ENCODE peak calls at places on chromosomes 7 and 10, in five cellular contexts. C is M059J, E is endothelial cell, S is endodermal cell, X is HFF-Myc. Z is an unnamed sample.

GRCh38 chr10:22605168-22605567 is 109.2 kb downstream of the PIP4K2A start:
- DNase-seq in C (peak; percentile 65), E (no peak), S (no peak), X (no peak), Z (no peak)

GRCh38 chr7:117777335-117778150 is 95.7 kb downstream of the CTTNBP2 start:
- DNase-seq in C (no peak), E (no peak), S (no peak), X (no peak), Z (no peak)

GRCh38 chr10:61257956-61258496 is 195.2 kb downstream of the TMEM26 start:
- DNase-seq in C (no peak), E (no peak), S (no peak), X (no peak), Z (no peak)

GRCh38 chr7:4091767-4092166 is 590.3 kb upstream of the FOXK1 start:
- DNase-seq in C (peak; percentile 3), E (no peak), S (no peak), X (no peak), Z (no peak)

GRCh38 chr7:137485818-137486217 is 142.3 kb upstream of the PTN start:
- DNase-seq in C (no peak), E (no peak), S (no peak), X (no peak), Z (no peak)

GRCh38 chr10:22308390-22308789 is 7.8 kb upstream of the COMMD3 start:
- DNase-seq in C (peak; percentile 8), E (no peak), S (no peak), X (no peak), Z (no peak)

GRCh38 chr7:140275069-140275961 is 98.5 kb upstream of the KDM7A start:
- DNase-seq in C (no peak), E (no peak), S (no peak), X (no peak), Z (no peak)

GRCh38 chr7:774161-775109 is 47.4 kb upstream of the PRKAR1B start:
- DNase-seq in C (no peak), E (peak; percentile 83), S (peak; percentile 92), X (no peak), Z (peak; percentile 67)

GRCh38 chr7:1040790-1041189 is 3.6 kb upstream of the GPR146 start:
- DNase-seq in C (no peak), E (no peak), S (no peak), X (peak; percentile 63), Z (no peak)

GRCh38 chr7:121037828-121038716 is 49.6 kb downstream of the CPED1 start:
- DNase-seq in C (no peak), E (no peak), S (no peak), X (no peak), Z (no peak)

GRCh38 chr7:29109356-29109755 is 37.0 kb downstream of the CPVL start:
- DNase-seq in C (no peak), E (no peak), S (no peak), X (no peak), Z (no peak)

GRCh38 chr10:129372168-129372567 is 94.9 kb upstream of the MGMT start:
- DNase-seq in C (no peak), E (no peak), S (no peak), X (no peak), Z (no peak)

GRCh38 chr7:116691664-116692063 is 19.7 kb downstream of the MET start:
- DNase-seq in C (peak; percentile 87), E (no peak), S (no peak), X (no peak), Z (no peak)

GRCh38 chr7:98472391-98473002 is 71.6 kb upstream of the BAIAP2L1 start:
- DNase-seq in C (no peak), E (no peak), S (no peak), X (no peak), Z (no peak)

GRCh38 chr10:13234172-13234571 is at the start of gene UCMA:
- DNase-seq in C (no peak), E (no peak), S (peak; percentile 60), X (no peak), Z (no peak)

GRCh38 chr7:28957064-28957821 is 887 bp downstream of the TRIL start:
- DNase-seq in C (no peak), E (peak; percentile 28), S (peak; percentile 80), X (no peak), Z (peak; percentile 15)

GRCh38 chr10:102401735-102402511 is 6.4 kb downstream of the NFKB2 start:
- DNase-seq in C (peak; percentile 88), E (no peak), S (peak; percentile 72), X (no peak), Z (no peak)

GRCh38 chr10:63716174-63716573 is 195.0 kb downstream of the REEP3 start:
- DNase-seq in C (no peak), E (no peak), S (no peak), X (no peak), Z (no peak)

GRCh38 chr10:80633383-80633860 is 95.7 kb downstream of the SH2D4B start:
- DNase-seq in C (no peak), E (no peak), S (no peak), X (no peak), Z (no peak)

GRCh38 chr7:159109092-159110035 is 35.3 kb downstream of the VIPR2 start:
- DNase-seq in C (no peak), E (no peak), S (peak; percentile 46), X (no peak), Z (no peak)

GRCh38 chr7:91344911-91345310 is 80.7 kb downstream of the FZD1 start:
- DNase-seq in C (no peak), E (no peak), S (no peak), X (no peak), Z (no peak)

GRCh38 chr10:10794056-10794455 is 223.6 kb upstream of the CELF2 start:
- DNase-seq in C (peak; percentile 36), E (no peak), S (no peak), X (no peak), Z (no peak)

GRCh38 chr7:66847879-66848810 is 72.9 kb upstream of the TMEM248 start:
- DNase-seq in C (peak; percentile 78), E (no peak), S (peak; percentile 73), X (no peak), Z (no peak)

GRCh38 chr7:137820677-137821420 is 25.9 kb downstream of the DGKI start:
- DNase-seq in C (peak; percentile 15), E (no peak), S (peak; percentile 96), X (no peak), Z (no peak)

GRCh38 chr10:132450466-132450824 is 53.4 kb downstream of the PWWP2B start:
- DNase-seq in C (no peak), E (no peak), S (no peak), X (no peak), Z (no peak)

Z was measured in progenitor cell of endocrine pancreas.